ENCODE peak calls at places on chromosome 17, in seven cellular contexts. A is AML-193; Q is Kasumi-1; J is HepG2; V is activated CD4-positive, alpha-beta T cell treated with anti-CD3 and anti-CD28 coated beads, Interleukin-2, amount 50 U/mL, for 24 hours; X is COR-L47; G is lower leg skin. P is an unnamed sample.

GRCh38 chr17:30113213-30113612 is 3.4 kb upstream of the NSRP1 start:
- DNase-seq in G (no peak), X (no peak), Q (no peak), A (no peak), J (peak), V (no peak), P (peak)

GRCh38 chr17:58605986-58606385 is 85.9 kb downstream of the TEX14 start:
- DNase-seq in A (no peak), J (no peak), V (no peak), Q (no peak), X (no peak), G (no peak), P (no peak)

GRCh38 chr17:34598161-34598776 is 18.9 kb downstream of the TMEM132E start:
- DNase-seq in X (peak), G (no peak), A (no peak), J (peak), V (no peak), Q (no peak), P (no peak)

GRCh38 chr17:62891659-62892058 is 74.4 kb upstream of the TANC2 start:
- DNase-seq in J (no peak), Q (peak), A (no peak), G (no peak), X (no peak), V (no peak), P (no peak)

GRCh38 chr17:26792486-26792885 is 501.4 kb upstream of the WSB1 start:
- DNase-seq in Q (no peak), J (no peak), V (no peak), A (no peak), G (no peak), X (no peak), P (peak)

GRCh38 chr17:36088559-36089376 is 1.2 kb downstream of the CCL3 start:
- DNase-seq in Q (no peak), A (no peak), J (no peak), G (no peak), V (no peak), X (no peak), P (no peak)

GRCh38 chr17:16352303-16352837 is 899 bp downstream of the CENPV start:
- DNase-seq in V (no peak), G (no peak), Q (peak), J (peak), A (no peak), X (peak), P (no peak)

GRCh38 chr17:47686661-47687327 is 7.2 kb upstream of the TBKBP1 start:
- DNase-seq in X (no peak), V (no peak), A (no peak), J (peak), Q (no peak), G (no peak), P (no peak)

GRCh38 chr17:70271200-70271599 is 101.9 kb downstream of the KCNJ2 start:
- DNase-seq in G (no peak), V (no peak), J (no peak), Q (no peak), A (no peak), X (no peak), P (no peak)

GRCh38 chr17:81867123-81867951 is 3.8 kb downstream of the ARHGDIA start:
- DNase-seq in X (no peak), Q (peak), J (peak), V (no peak), A (no peak), G (no peak), P (no peak)

GRCh38 chr17:31550389-31551056 is 159.0 kb downstream of the RAB11FIP4 start:
- DNase-seq in Q (peak), X (peak), J (no peak), A (no peak), G (no peak), V (no peak), P (no peak)

GRCh38 chr17:72123964-72124791 is 3.4 kb downstream of the SOX9 start:
- DNase-seq in G (no peak), X (no peak), V (no peak), A (no peak), J (no peak), Q (no peak), P (no peak)

GRCh38 chr17:7280519-7281073 is 922 bp upstream of the SLC2A4 start:
- DNase-seq in V (peak), J (peak), X (peak), Q (peak), A (peak), G (peak), P (peak)

GRCh38 chr17:27871407-27871806 is 21.8 kb downstream of the LYRM9 start:
- DNase-seq in Q (no peak), X (no peak), V (no peak), A (no peak), J (no peak), G (no peak), P (no peak)

GRCh38 chr17:12133183-12133582 is 112.5 kb downstream of the MAP2K4 start:
- DNase-seq in Q (no peak), J (no peak), G (no peak), V (no peak), A (no peak), X (no peak), P (no peak)

GRCh38 chr17:70563301-70563820 is 394.0 kb downstream of the KCNJ2 start:
- DNase-seq in A (no peak), J (no peak), V (no peak), G (no peak), Q (no peak), X (peak), P (no peak)

GRCh38 chr17:4901648-4902344 is 1.1 kb downstream of the CHRNE start:
- DNase-seq in X (no peak), G (no peak), V (no peak), A (no peak), J (no peak), Q (no peak), P (no peak)

GRCh38 chr17:27577884-27578717 is 52.9 kb upstream of the LGALS9 start:
- DNase-seq in X (no peak), Q (no peak), G (no peak), V (no peak), J (no peak), A (no peak), P (no peak)

GRCh38 chr17:11182430-11182829 is 58.6 kb upstream of the SHISA6 start:
- DNase-seq in G (no peak), J (no peak), A (no peak), X (no peak), Q (no peak), V (no peak), P (no peak)

GRCh38 chr17:65055280-65055707 is 1.2 kb downstream of the GNA13 start:
- DNase-seq in V (peak), Q (peak), X (no peak), A (no peak), J (no peak), G (no peak), P (no peak)

GRCh38 chr17:62818491-62818890 is 10.4 kb upstream of the MARCHF10 start:
- DNase-seq in A (no peak), G (no peak), J (no peak), Q (no peak), V (no peak), X (no peak), P (no peak)

GRCh38 chr17:15119928-15120327 is 145.2 kb downstream of the PMP22 start:
- DNase-seq in G (no peak), A (no peak), J (no peak), Q (no peak), V (no peak), X (no peak), P (no peak)

GRCh38 chr17:37605813-37606505 is 3.3 kb downstream of the SYNRG start:
- DNase-seq in J (no peak), A (peak), G (no peak), X (no peak), V (peak), Q (peak), P (no peak)

GRCh38 chr17:44039829-44040635 is 25.3 kb upstream of the TMEM101 start:
- DNase-seq in J (no peak), X (no peak), V (no peak), A (no peak), Q (no peak), G (no peak), P (no peak)

GRCh38 chr17:72496461-72496860 is 375.6 kb downstream of the SOX9 start:
- DNase-seq in V (no peak), J (no peak), A (no peak), G (no peak), X (no peak), Q (no peak), P (no peak)

GRCh38 chr17:51840688-51841087 is 317.8 kb downstream of the CA10 start:
- DNase-seq in J (no peak), X (no peak), V (no peak), G (no peak), A (no peak), Q (no peak), P (no peak)

GRCh38 chr17:78979780-78980623 is at the start of gene LGALS3BP:
- DNase-seq in V (no peak), G (no peak), A (no peak), Q (peak), J (peak), X (peak), P (no peak)

GRCh38 chr17:82611140-82612058 is 36.8 kb downstream of the WDR45B start:
- DNase-seq in A (no peak), Q (no peak), V (no peak), G (no peak), J (no peak), X (peak), P (no peak)

GRCh38 chr17:260944-261343 is 79.5 kb upstream of the DOC2B start:
- DNase-seq in G (peak), V (no peak), X (no peak), J (no peak), Q (no peak), A (no peak), P (no peak)

GRCh38 chr17:7015587-7016020 is 3.2 kb downstream of the RNASEK start:
- DNase-seq in Q (no peak), G (no peak), V (no peak), J (no peak), A (no peak), X (no peak), P (no peak)

GRCh38 chr17:7774037-7774659 is 56.6 kb downstream of the DNAH2 start:
- DNase-seq in J (peak), V (no peak), X (no peak), Q (no peak), G (no peak), A (no peak), P (no peak)

GRCh38 chr17:61338000-61338864 is 61.4 kb upstream of the TBX2 start:
- DNase-seq in G (no peak), X (no peak), J (peak), V (no peak), A (no peak), Q (no peak), P (no peak)

GRCh38 chr17:78826836-78827509 is 13.6 kb downstream of the USP36 start:
- DNase-seq in X (no peak), J (no peak), A (no peak), G (no peak), Q (peak), V (no peak), P (no peak)

GRCh38 chr17:8732406-8733065 is 12.1 kb downstream of the CCDC42 start:
- DNase-seq in J (no peak), V (no peak), X (no peak), G (no peak), A (no peak), Q (no peak), P (no peak)

GRCh38 chr17:28115046-28115445 is 72.6 kb downstream of the NLK start:
- DNase-seq in J (no peak), Q (peak), V (no peak), A (no peak), X (no peak), G (no peak), P (no peak)

GRCh38 chr17:4412933-4413831 is 20.6 kb upstream of the SPNS3 start:
- DNase-seq in J (peak), Q (peak), A (peak), V (peak), G (peak), X (peak), P (peak)

GRCh38 chr17:63270610-63271009 is 175.5 kb downstream of the CYB561 start:
- DNase-seq in J (no peak), V (no peak), G (no peak), A (no peak), Q (no peak), X (no peak), P (no peak)

P was measured in GM12878.